ENCODE peak calls at places on chromosomes 4 and X, in nine cellular contexts. One of them, this sample, is unnamed.
A peak's percentile ranks its signal among the peaks of the same experiment; 100 is the strongest.

GRCh38 chr4:2254665-2255500 is 7.0 kb downstream of the MXD4 start:
- DNase-seq in aorta: peak; percentile 37
- DNase-seq in prostate gland: peak; percentile 4
- DNase-seq in fibroblast of mammary gland: no peak
- DNase-seq in naive thymus-derived CD4-positive, alpha-beta T cell: no peak
- DNase-seq in activated CD8-positive, alpha-beta memory T cell treated with anti-CD3 and anti-CD28 coated beads, Interleukin-2, amount 50 U/mL, for 48 hours: peak; percentile 45
- DNase-seq in hippocampal formation: no peak
- DNase-seq in Karpas-422: no peak
- DNase-seq in amniotic stem cell: no peak
- DNase-seq in this sample: no peak

GRCh38 chr4:11548529-11549176 is 120.0 kb upstream of the HS3ST1 start:
- DNase-seq in hippocampal formation: no peak
- DNase-seq in Karpas-422: no peak
- DNase-seq in amniotic stem cell: no peak
- DNase-seq in prostate gland: no peak
- DNase-seq in activated CD8-positive, alpha-beta memory T cell treated with anti-CD3 and anti-CD28 coated beads, Interleukin-2, amount 50 U/mL, for 48 hours: no peak
- DNase-seq in naive thymus-derived CD4-positive, alpha-beta T cell: no peak
- DNase-seq in fibroblast of mammary gland: no peak
- DNase-seq in aorta: no peak
- DNase-seq in this sample: no peak

GRCh38 chr4:184553891-184554290 is 79.5 kb upstream of the IRF2 start:
- DNase-seq in aorta: no peak
- DNase-seq in hippocampal formation: no peak
- DNase-seq in Karpas-422: no peak
- DNase-seq in fibroblast of mammary gland: no peak
- DNase-seq in activated CD8-positive, alpha-beta memory T cell treated with anti-CD3 and anti-CD28 coated beads, Interleukin-2, amount 50 U/mL, for 48 hours: no peak
- DNase-seq in amniotic stem cell: no peak
- DNase-seq in prostate gland: no peak
- DNase-seq in naive thymus-derived CD4-positive, alpha-beta T cell: no peak
- DNase-seq in this sample: no peak

GRCh38 chr4:24488399-24489164 is 95.8 kb downstream of the DHX15 start:
- DNase-seq in aorta: peak; percentile 78
- DNase-seq in amniotic stem cell: peak; percentile 28
- DNase-seq in Karpas-422: peak; percentile 89
- DNase-seq in naive thymus-derived CD4-positive, alpha-beta T cell: peak; percentile 9
- DNase-seq in activated CD8-positive, alpha-beta memory T cell treated with anti-CD3 and anti-CD28 coated beads, Interleukin-2, amount 50 U/mL, for 48 hours: peak; percentile 92
- DNase-seq in hippocampal formation: peak; percentile 64
- DNase-seq in prostate gland: peak; percentile 66
- DNase-seq in fibroblast of mammary gland: peak; percentile 69
- DNase-seq in this sample: peak; percentile 66

GRCh38 chrX:31130457-31131215 is 58.8 kb upstream of the FTHL17 start:
- DNase-seq in Karpas-422: no peak
- DNase-seq in hippocampal formation: no peak
- DNase-seq in activated CD8-positive, alpha-beta memory T cell treated with anti-CD3 and anti-CD28 coated beads, Interleukin-2, amount 50 U/mL, for 48 hours: no peak
- DNase-seq in prostate gland: no peak
- DNase-seq in amniotic stem cell: no peak
- DNase-seq in aorta: no peak
- DNase-seq in fibroblast of mammary gland: peak; percentile 57
- DNase-seq in naive thymus-derived CD4-positive, alpha-beta T cell: no peak
- DNase-seq in this sample: no peak

GRCh38 chrX:8743126-8743732 is 11.3 kb upstream of the ANOS1 start:
- DNase-seq in hippocampal formation: peak; percentile 12
- DNase-seq in aorta: peak; percentile 66
- DNase-seq in Karpas-422: peak; percentile 84
- DNase-seq in activated CD8-positive, alpha-beta memory T cell treated with anti-CD3 and anti-CD28 coated beads, Interleukin-2, amount 50 U/mL, for 48 hours: peak; percentile 80
- DNase-seq in naive thymus-derived CD4-positive, alpha-beta T cell: peak; percentile 55
- DNase-seq in fibroblast of mammary gland: peak; percentile 43
- DNase-seq in prostate gland: peak; percentile 16
- DNase-seq in amniotic stem cell: no peak
- DNase-seq in this sample: peak; percentile 56

GRCh38 chr4:186724048-186724860 is 598 bp upstream of the FAT1 start:
- DNase-seq in prostate gland: peak; percentile 53
- DNase-seq in aorta: peak; percentile 68
- DNase-seq in amniotic stem cell: no peak
- DNase-seq in naive thymus-derived CD4-positive, alpha-beta T cell: no peak
- DNase-seq in activated CD8-positive, alpha-beta memory T cell treated with anti-CD3 and anti-CD28 coated beads, Interleukin-2, amount 50 U/mL, for 48 hours: peak; percentile 49
- DNase-seq in Karpas-422: no peak
- DNase-seq in hippocampal formation: peak; percentile 60
- DNase-seq in fibroblast of mammary gland: peak; percentile 46
- DNase-seq in this sample: no peak

GRCh38 chr4:48141048-48141447 is 7.0 kb upstream of the TXK start:
- DNase-seq in Karpas-422: peak; percentile 76
- DNase-seq in naive thymus-derived CD4-positive, alpha-beta T cell: peak; percentile 61
- DNase-seq in aorta: no peak
- DNase-seq in activated CD8-positive, alpha-beta memory T cell treated with anti-CD3 and anti-CD28 coated beads, Interleukin-2, amount 50 U/mL, for 48 hours: no peak
- DNase-seq in prostate gland: no peak
- DNase-seq in hippocampal formation: no peak
- DNase-seq in amniotic stem cell: peak; percentile 43
- DNase-seq in fibroblast of mammary gland: peak; percentile 57
- DNase-seq in this sample: peak; percentile 63

GRCh38 chr4:2336659-2337058 is 74.8 kb upstream of the MXD4 start:
- DNase-seq in hippocampal formation: no peak
- DNase-seq in prostate gland: no peak
- DNase-seq in aorta: no peak
- DNase-seq in Karpas-422: no peak
- DNase-seq in fibroblast of mammary gland: no peak
- DNase-seq in activated CD8-positive, alpha-beta memory T cell treated with anti-CD3 and anti-CD28 coated beads, Interleukin-2, amount 50 U/mL, for 48 hours: no peak
- DNase-seq in naive thymus-derived CD4-positive, alpha-beta T cell: no peak
- DNase-seq in amniotic stem cell: no peak
- DNase-seq in this sample: no peak

GRCh38 chrX:53441531-53442321 is 7.6 kb upstream of the HSD17B10 start:
- DNase-seq in aorta: peak; percentile 88
- DNase-seq in prostate gland: peak; percentile 51
- DNase-seq in Karpas-422: peak; percentile 88
- DNase-seq in naive thymus-derived CD4-positive, alpha-beta T cell: peak; percentile 58
- DNase-seq in hippocampal formation: peak; percentile 32
- DNase-seq in amniotic stem cell: peak; percentile 2
- DNase-seq in fibroblast of mammary gland: peak; percentile 66
- DNase-seq in activated CD8-positive, alpha-beta memory T cell treated with anti-CD3 and anti-CD28 coated beads, Interleukin-2, amount 50 U/mL, for 48 hours: peak; percentile 87
- DNase-seq in this sample: peak; percentile 83

GRCh38 chr4:86935499-86935832 is 655 bp downstream of the AFF1 start:
- DNase-seq in naive thymus-derived CD4-positive, alpha-beta T cell: no peak
- DNase-seq in prostate gland: peak; percentile 30
- DNase-seq in activated CD8-positive, alpha-beta memory T cell treated with anti-CD3 and anti-CD28 coated beads, Interleukin-2, amount 50 U/mL, for 48 hours: no peak
- DNase-seq in Karpas-422: no peak
- DNase-seq in fibroblast of mammary gland: no peak
- DNase-seq in amniotic stem cell: no peak
- DNase-seq in hippocampal formation: no peak
- DNase-seq in aorta: no peak
- DNase-seq in this sample: peak; percentile 68

GRCh38 chrX:26914232-26914631 is 548.9 kb downstream of the PPP4R3C start:
- DNase-seq in fibroblast of mammary gland: no peak
- DNase-seq in prostate gland: no peak
- DNase-seq in Karpas-422: no peak
- DNase-seq in amniotic stem cell: no peak
- DNase-seq in aorta: no peak
- DNase-seq in hippocampal formation: no peak
- DNase-seq in activated CD8-positive, alpha-beta memory T cell treated with anti-CD3 and anti-CD28 coated beads, Interleukin-2, amount 50 U/mL, for 48 hours: no peak
- DNase-seq in naive thymus-derived CD4-positive, alpha-beta T cell: no peak
- DNase-seq in this sample: no peak

GRCh38 chr4:102429553-102429952 is 71.6 kb upstream of the NFKB1 start:
- DNase-seq in prostate gland: no peak
- DNase-seq in Karpas-422: no peak
- DNase-seq in fibroblast of mammary gland: peak; percentile 79
- DNase-seq in hippocampal formation: no peak
- DNase-seq in amniotic stem cell: peak; percentile 47
- DNase-seq in naive thymus-derived CD4-positive, alpha-beta T cell: no peak
- DNase-seq in activated CD8-positive, alpha-beta memory T cell treated with anti-CD3 and anti-CD28 coated beads, Interleukin-2, amount 50 U/mL, for 48 hours: no peak
- DNase-seq in aorta: no peak
- DNase-seq in this sample: no peak

GRCh38 chrX:46561931-46562721 is 11.4 kb upstream of the CHST7 start:
- DNase-seq in activated CD8-positive, alpha-beta memory T cell treated with anti-CD3 and anti-CD28 coated beads, Interleukin-2, amount 50 U/mL, for 48 hours: no peak
- DNase-seq in fibroblast of mammary gland: no peak
- DNase-seq in prostate gland: peak; percentile 20
- DNase-seq in naive thymus-derived CD4-positive, alpha-beta T cell: no peak
- DNase-seq in amniotic stem cell: no peak
- DNase-seq in Karpas-422: peak; percentile 52
- DNase-seq in aorta: no peak
- DNase-seq in hippocampal formation: no peak
- DNase-seq in this sample: peak; percentile 75

GRCh38 chr4:1031956-1032795 is 20.8 kb downstream of the FGFRL1 start:
- DNase-seq in Karpas-422: peak; percentile 63
- DNase-seq in fibroblast of mammary gland: no peak
- DNase-seq in amniotic stem cell: no peak
- DNase-seq in aorta: no peak
- DNase-seq in prostate gland: no peak
- DNase-seq in hippocampal formation: no peak
- DNase-seq in naive thymus-derived CD4-positive, alpha-beta T cell: no peak
- DNase-seq in activated CD8-positive, alpha-beta memory T cell treated with anti-CD3 and anti-CD28 coated beads, Interleukin-2, amount 50 U/mL, for 48 hours: no peak
- DNase-seq in this sample: peak; percentile 73

GRCh38 chrX:100659431-100660137 is 15.6 kb downstream of the SRPX2 start:
- DNase-seq in Karpas-422: no peak
- DNase-seq in naive thymus-derived CD4-positive, alpha-beta T cell: no peak
- DNase-seq in prostate gland: no peak
- DNase-seq in amniotic stem cell: no peak
- DNase-seq in aorta: no peak
- DNase-seq in hippocampal formation: no peak
- DNase-seq in fibroblast of mammary gland: no peak
- DNase-seq in activated CD8-positive, alpha-beta memory T cell treated with anti-CD3 and anti-CD28 coated beads, Interleukin-2, amount 50 U/mL, for 48 hours: no peak
- DNase-seq in this sample: no peak

GRCh38 chr4:54092800-54093608 is 7.0 kb upstream of the GSX2 start:
- DNase-seq in Karpas-422: no peak
- DNase-seq in activated CD8-positive, alpha-beta memory T cell treated with anti-CD3 and anti-CD28 coated beads, Interleukin-2, amount 50 U/mL, for 48 hours: no peak
- DNase-seq in hippocampal formation: no peak
- DNase-seq in naive thymus-derived CD4-positive, alpha-beta T cell: no peak
- DNase-seq in fibroblast of mammary gland: no peak
- DNase-seq in amniotic stem cell: no peak
- DNase-seq in aorta: no peak
- DNase-seq in prostate gland: no peak
- DNase-seq in this sample: no peak